ENCODE peak calls at places on chromosomes 6 and 20, in ten cellular contexts. C is stimulated activated CD4-positive, alpha-beta T cell treated with anti-CD3 and anti-CD28 coated beads, Interleukin-1b, Interleukin-23, amount 100 ng/mL, for 24 hours; P is T-cell; G is cardiac fibroblast; B is aorta; A is anterior cingulate cortex; M is neural progenitor cell; E is AG04450; N is left colon; W is hypothalamus. X is an unnamed sample.
A peak's percentile ranks its signal among the peaks of the same experiment; 100 is the strongest.

GRCh38 chr20:43844778-43845614 is 69.7 kb upstream of the TOX2 start:
- DNase-seq in M (no peak), B (no peak), N (no peak), E (peak; percentile 63), W (no peak), A (no peak), C (no peak), P (no peak), G (peak; percentile 95), X (peak; percentile 94)

GRCh38 chr6:25868784-25869183 is 5.3 kb downstream of the SLC17A3 start:
- DNase-seq in C (no peak), W (no peak), G (no peak), N (no peak), B (no peak), E (no peak), P (no peak), A (no peak), M (no peak), X (no peak)

GRCh38 chr6:43878823-43879495 is 108.9 kb downstream of the VEGFA start:
- DNase-seq in E (no peak), N (peak; percentile 39), M (peak; percentile 60), W (peak; percentile 54), P (no peak), B (peak; percentile 80), C (no peak), A (peak; percentile 57), G (no peak), X (no peak)

GRCh38 chr6:12102350-12102749 is 90.2 kb downstream of the HIVEP1 start:
- DNase-seq in C (no peak), A (no peak), P (no peak), N (no peak), W (no peak), E (no peak), M (no peak), B (no peak), G (no peak), X (no peak)

GRCh38 chr20:59809630-59810375 is 123.6 kb downstream of the SYCP2 start:
- DNase-seq in C (no peak), P (no peak), A (no peak), E (no peak), W (no peak), N (no peak), G (no peak), M (no peak), B (no peak), X (no peak)

GRCh38 chr6:47787620-47788497 is 6.0 kb downstream of the OPN5 start:
- DNase-seq in M (peak; percentile 79), C (peak; percentile 9), A (peak; percentile 31), B (peak; percentile 80), W (peak; percentile 53), E (peak; percentile 20), G (peak; percentile 72), P (peak; percentile 47), N (peak; percentile 68), X (peak; percentile 67)

GRCh38 chr6:50602191-50602810 is 111.0 kb upstream of the TFAP2D start:
- DNase-seq in C (no peak), W (no peak), M (peak; percentile 43), G (peak; percentile 56), A (no peak), N (no peak), E (no peak), P (no peak), B (no peak), X (peak; percentile 11)

GRCh38 chr6:14831922-14832321 is 413.9 kb upstream of the JARID2 start:
- DNase-seq in G (no peak), W (no peak), C (no peak), E (no peak), N (no peak), A (no peak), B (no peak), M (peak; percentile 55), P (no peak), X (no peak)

GRCh38 chr6:163940705-163941470 is 526.4 kb downstream of the QKI start:
- DNase-seq in M (peak; percentile 69), G (no peak), N (no peak), A (no peak), E (no peak), C (no peak), B (no peak), W (no peak), P (no peak), X (no peak)

GRCh38 chr6:90765895-90766294 is 179.0 kb upstream of the MAP3K7 start:
- DNase-seq in N (no peak), P (no peak), E (no peak), A (no peak), C (no peak), G (no peak), B (no peak), W (no peak), M (no peak), X (no peak)

GRCh38 chr6:92777146-92777740 is 642.1 kb downstream of the EPHA7 start:
- DNase-seq in C (no peak), N (no peak), E (no peak), A (no peak), B (no peak), P (no peak), M (peak; percentile 50), W (no peak), G (peak; percentile 3), X (peak; percentile 57)

GRCh38 chr20:12941025-12941424 is 67.7 kb upstream of the SPTLC3 start:
- DNase-seq in C (no peak), A (no peak), N (no peak), P (no peak), B (no peak), G (peak; percentile 29), M (no peak), E (no peak), W (no peak), X (no peak)

GRCh38 chr20:52209154-52209571 is 17.6 kb upstream of the ZFP64 start:
- DNase-seq in M (no peak), N (no peak), G (no peak), C (no peak), A (no peak), E (no peak), P (no peak), B (no peak), W (no peak), X (no peak)

X was measured in amniotic epithelial cell.